ENCODE peak calls at places on chromosomes 4 and X, in six cellular contexts. A, O, L, S, Q and Y are unnamed samples.

GRCh38 chr4:185369729-185370128 is 26.0 kb downstream of the LRP2BP start:
- DNase-seq in A (no peak), O (no peak), L (no peak), S (no peak), Q (no peak), Y (no peak)

GRCh38 chr4:3340703-3341088 is 47.9 kb downstream of the RGS12 start:
- DNase-seq in A (no peak), O (no peak), L (no peak), S (no peak), Q (no peak), Y (no peak)

GRCh38 chrX:153971632-153972367 is at the start of gene HCFC1:
- DNase-seq in A (peak), O (peak), L (peak), S (peak), Q (peak), Y (peak)

GRCh38 chr4:1255699-1256098 is 6.8 kb upstream of the CTBP1 start:
- DNase-seq in A (no peak), O (no peak), L (no peak), S (no peak), Q (no peak), Y (no peak)

GRCh38 chr4:168098257-168098717 is 6.0 kb downstream of the ANXA10 start:
- DNase-seq in A (no peak), O (no peak), L (no peak), S (peak), Q (no peak), Y (no peak)

GRCh38 chrX:68433981-68434299 is 645 bp upstream of the OPHN1 start:
- DNase-seq in A (no peak), O (no peak), L (no peak), S (no peak), Q (no peak), Y (no peak)

GRCh38 chrX:1391370-1391706 is 575 bp downstream of the SLC25A6 start:
- DNase-seq in A (no peak), O (no peak), L (no peak), S (no peak), Q (no peak), Y (no peak)

GRCh38 chr4:37243722-37244582 is 591 bp upstream of the NWD2 start:
- DNase-seq in A (no peak), O (no peak), L (no peak), S (no peak), Q (no peak), Y (no peak)

GRCh38 chr4:183343730-183344129 is 21.5 kb upstream of the CLDN24 start:
- DNase-seq in A (no peak), O (no peak), L (no peak), S (no peak), Q (peak), Y (no peak)

GRCh38 chr4:163447481-163447880 is 26.1 kb downstream of the TKTL2 start:
- DNase-seq in A (no peak), O (no peak), L (no peak), S (no peak), Q (no peak), Y (no peak)

GRCh38 chr4:67603310-67604028 is 44.9 kb downstream of the STAP1 start:
- DNase-seq in A (no peak), O (no peak), L (no peak), S (no peak), Q (no peak), Y (no peak)

GRCh38 chrX:34810364-34810763 is 132.2 kb upstream of the FAM47B start:
- DNase-seq in A (no peak), O (peak), L (no peak), S (peak), Q (no peak), Y (no peak)

GRCh38 chr4:70556856-70557255 is 35.2 kb upstream of the AMBN start:
- DNase-seq in A (no peak), O (no peak), L (no peak), S (no peak), Q (no peak), Y (no peak)

GRCh38 chr4:154030152-154030551 is 241.3 kb upstream of the SFRP2 start:
- DNase-seq in A (no peak), O (no peak), L (no peak), S (no peak), Q (no peak), Y (no peak)

GRCh38 chr4:164768516-164768915 is 14.6 kb downstream of the SMIM31 start:
- DNase-seq in A (no peak), O (peak), L (peak), S (peak), Q (no peak), Y (no peak)

GRCh38 chrX:136710324-136710951 is 62.5 kb downstream of the CD40LG start:
- DNase-seq in A (no peak), O (no peak), L (no peak), S (peak), Q (no peak), Y (no peak)

GRCh38 chr4:58247792-58248191 is 1137.6 kb upstream of the IGFBP7 start:
- DNase-seq in A (no peak), O (peak), L (peak), S (no peak), Q (no peak), Y (no peak)

GRCh38 chrX:17474892-17475291 is 99.9 kb downstream of the NHS start:
- DNase-seq in A (no peak), O (peak), L (no peak), S (peak), Q (no peak), Y (no peak)

GRCh38 chrX:132592880-132593279 is 104.0 kb upstream of the MBNL3 start:
- DNase-seq in A (no peak), O (peak), L (peak), S (no peak), Q (no peak), Y (no peak)

GRCh38 chrX:151174581-151175282 is 1.7 kb upstream of the GPR50 start:
- DNase-seq in A (no peak), O (no peak), L (no peak), S (no peak), Q (no peak), Y (no peak)

GRCh38 chr4:6942238-6942800 is 32.7 kb downstream of the TBC1D14 start:
- DNase-seq in A (peak), O (peak), L (peak), S (peak), Q (no peak), Y (peak)

GRCh38 chr4:76309939-76310549 is 3.5 kb downstream of the STBD1 start:
- DNase-seq in A (no peak), O (no peak), L (no peak), S (no peak), Q (no peak), Y (no peak)

GRCh38 chrX:118528089-118528753 is 32.6 kb downstream of the DOCK11 start:
- DNase-seq in A (no peak), O (no peak), L (peak), S (no peak), Q (no peak), Y (no peak)

GRCh38 chr4:54568184-54568583 is 89.6 kb upstream of the KIT start:
- DNase-seq in A (no peak), O (peak), L (no peak), S (peak), Q (no peak), Y (no peak)

GRCh38 chr4:169655401-169655800 is 35.0 kb downstream of the CLCN3 start:
- DNase-seq in A (no peak), O (no peak), L (no peak), S (no peak), Q (no peak), Y (no peak)

GRCh38 chrX:140526138-140526537 is 21.3 kb upstream of the SOX3 start:
- DNase-seq in A (no peak), O (no peak), L (no peak), S (no peak), Q (no peak), Y (no peak)

GRCh38 chr4:157204634-157205244 is 15.8 kb upstream of the GRIA2 start:
- DNase-seq in A (no peak), O (peak), L (no peak), S (no peak), Q (no peak), Y (no peak)

GRCh38 chr4:56728512-56728911 is 47.4 kb upstream of the HOPX start:
- DNase-seq in A (no peak), O (no peak), L (no peak), S (peak), Q (no peak), Y (peak)